ENCODE peak calls at places on chromosomes 12 and 14, in nine cellular contexts. One of them, this sample, is unnamed.

GRCh38 chr14:64755661-64756265 is 51.5 kb downstream of the PLEKHG3 start:
- DNase-seq in HCT116: no peak
- DNase-seq in ovary: no peak
- DNase-seq in fibroblast of pulmonary artery: peak
- DNase-seq in adrenal gland: no peak
- DNase-seq in lung: no peak
- DNase-seq in cardiac muscle cell: no peak
- DNase-seq in AG10803: peak
- DNase-seq in uterus: no peak
- DNase-seq in this sample: no peak

GRCh38 chr12:68446896-68447806 is 115.0 kb upstream of the MDM1 start:
- DNase-seq in HCT116: no peak
- DNase-seq in ovary: no peak
- DNase-seq in fibroblast of pulmonary artery: peak
- DNase-seq in adrenal gland: no peak
- DNase-seq in lung: no peak
- DNase-seq in cardiac muscle cell: peak
- DNase-seq in AG10803: peak
- DNase-seq in uterus: no peak
- DNase-seq in this sample: no peak

GRCh38 chr12:76029982-76030377 is 1.6 kb downstream of the PHLDA1 start:
- DNase-seq in HCT116: no peak
- DNase-seq in ovary: peak
- DNase-seq in fibroblast of pulmonary artery: peak
- DNase-seq in adrenal gland: peak
- DNase-seq in lung: no peak
- DNase-seq in cardiac muscle cell: peak
- DNase-seq in AG10803: peak
- DNase-seq in uterus: no peak
- DNase-seq in this sample: no peak

GRCh38 chr12:50058743-50059312 is 1.4 kb downstream of the ASIC1 start:
- DNase-seq in HCT116: no peak
- DNase-seq in ovary: no peak
- DNase-seq in fibroblast of pulmonary artery: no peak
- DNase-seq in adrenal gland: no peak
- DNase-seq in lung: no peak
- DNase-seq in cardiac muscle cell: no peak
- DNase-seq in AG10803: no peak
- DNase-seq in uterus: no peak
- DNase-seq in this sample: no peak

GRCh38 chr14:94897092-94897491 is 127.2 kb upstream of the GSC start:
- DNase-seq in HCT116: no peak
- DNase-seq in ovary: no peak
- DNase-seq in fibroblast of pulmonary artery: peak
- DNase-seq in adrenal gland: no peak
- DNase-seq in lung: no peak
- DNase-seq in cardiac muscle cell: no peak
- DNase-seq in AG10803: peak
- DNase-seq in uterus: no peak
- DNase-seq in this sample: peak

GRCh38 chr12:92466391-92467305 is 236.1 kb upstream of the PLEKHG7 start:
- DNase-seq in HCT116: no peak
- DNase-seq in ovary: no peak
- DNase-seq in fibroblast of pulmonary artery: no peak
- DNase-seq in adrenal gland: no peak
- DNase-seq in lung: no peak
- DNase-seq in cardiac muscle cell: peak
- DNase-seq in AG10803: no peak
- DNase-seq in uterus: no peak
- DNase-seq in this sample: peak

GRCh38 chr12:131222271-131223139 is 268.8 kb downstream of the ADGRD1 start:
- DNase-seq in HCT116: no peak
- DNase-seq in ovary: no peak
- DNase-seq in fibroblast of pulmonary artery: no peak
- DNase-seq in adrenal gland: no peak
- DNase-seq in lung: no peak
- DNase-seq in cardiac muscle cell: no peak
- DNase-seq in AG10803: no peak
- DNase-seq in uterus: no peak
- DNase-seq in this sample: peak

GRCh38 chr12:107610030-107610859 is 75.4 kb upstream of the PWP1 start:
- DNase-seq in HCT116: no peak
- DNase-seq in ovary: no peak
- DNase-seq in fibroblast of pulmonary artery: peak
- DNase-seq in adrenal gland: peak
- DNase-seq in lung: no peak
- DNase-seq in cardiac muscle cell: peak
- DNase-seq in AG10803: peak
- DNase-seq in uterus: no peak
- DNase-seq in this sample: peak

GRCh38 chr14:20624495-20625070 is 16.9 kb downstream of the OR6S1 start:
- DNase-seq in HCT116: no peak
- DNase-seq in ovary: peak
- DNase-seq in fibroblast of pulmonary artery: peak
- DNase-seq in adrenal gland: peak
- DNase-seq in lung: peak
- DNase-seq in cardiac muscle cell: peak
- DNase-seq in AG10803: peak
- DNase-seq in uterus: peak
- DNase-seq in this sample: no peak

GRCh38 chr14:104357689-104358527 is 219.5 kb downstream of the KIF26A start:
- DNase-seq in HCT116: no peak
- DNase-seq in ovary: peak
- DNase-seq in fibroblast of pulmonary artery: no peak
- DNase-seq in adrenal gland: peak
- DNase-seq in lung: no peak
- DNase-seq in cardiac muscle cell: no peak
- DNase-seq in AG10803: no peak
- DNase-seq in uterus: no peak
- DNase-seq in this sample: no peak

GRCh38 chr12:115313929-115314328 is 630.0 kb upstream of the TBX3 start:
- DNase-seq in HCT116: no peak
- DNase-seq in ovary: no peak
- DNase-seq in fibroblast of pulmonary artery: peak
- DNase-seq in adrenal gland: no peak
- DNase-seq in lung: no peak
- DNase-seq in cardiac muscle cell: no peak
- DNase-seq in AG10803: peak
- DNase-seq in uterus: no peak
- DNase-seq in this sample: peak

GRCh38 chr14:99118946-99119345 is 153.1 kb downstream of the BCL11B start:
- DNase-seq in HCT116: no peak
- DNase-seq in ovary: no peak
- DNase-seq in fibroblast of pulmonary artery: no peak
- DNase-seq in adrenal gland: no peak
- DNase-seq in lung: peak
- DNase-seq in cardiac muscle cell: no peak
- DNase-seq in AG10803: no peak
- DNase-seq in uterus: no peak
- DNase-seq in this sample: no peak

GRCh38 chr12:14756331-14757143 is 46.7 kb downstream of the WBP11 start:
- DNase-seq in HCT116: no peak
- DNase-seq in ovary: no peak
- DNase-seq in fibroblast of pulmonary artery: peak
- DNase-seq in adrenal gland: peak
- DNase-seq in lung: no peak
- DNase-seq in cardiac muscle cell: peak
- DNase-seq in AG10803: no peak
- DNase-seq in uterus: no peak
- DNase-seq in this sample: no peak

GRCh38 chr14:61127099-61127498 is 146.1 kb downstream of the SLC38A6 start:
- DNase-seq in HCT116: no peak
- DNase-seq in ovary: no peak
- DNase-seq in fibroblast of pulmonary artery: no peak
- DNase-seq in adrenal gland: no peak
- DNase-seq in lung: no peak
- DNase-seq in cardiac muscle cell: no peak
- DNase-seq in AG10803: no peak
- DNase-seq in uterus: no peak
- DNase-seq in this sample: no peak

GRCh38 chr12:75889214-75889613 is 142.4 kb downstream of the PHLDA1 start:
- DNase-seq in HCT116: no peak
- DNase-seq in ovary: no peak
- DNase-seq in fibroblast of pulmonary artery: no peak
- DNase-seq in adrenal gland: peak
- DNase-seq in lung: no peak
- DNase-seq in cardiac muscle cell: no peak
- DNase-seq in AG10803: no peak
- DNase-seq in uterus: no peak
- DNase-seq in this sample: no peak

GRCh38 chr12:131872154-131873046 is 22.0 kb upstream of the ULK1 start:
- DNase-seq in HCT116: peak
- DNase-seq in ovary: no peak
- DNase-seq in fibroblast of pulmonary artery: peak
- DNase-seq in adrenal gland: peak
- DNase-seq in lung: no peak
- DNase-seq in cardiac muscle cell: no peak
- DNase-seq in AG10803: peak
- DNase-seq in uterus: no peak
- DNase-seq in this sample: no peak

GRCh38 chr14:89684139-89684538 is 267.1 kb upstream of the FOXN3 start:
- DNase-seq in HCT116: no peak
- DNase-seq in ovary: no peak
- DNase-seq in fibroblast of pulmonary artery: no peak
- DNase-seq in adrenal gland: no peak
- DNase-seq in lung: no peak
- DNase-seq in cardiac muscle cell: no peak
- DNase-seq in AG10803: no peak
- DNase-seq in uterus: no peak
- DNase-seq in this sample: no peak

GRCh38 chr14:61466249-61466904 is 145.0 kb downstream of the PRKCH start:
- DNase-seq in HCT116: no peak
- DNase-seq in ovary: peak
- DNase-seq in fibroblast of pulmonary artery: peak
- DNase-seq in adrenal gland: peak
- DNase-seq in lung: peak
- DNase-seq in cardiac muscle cell: peak
- DNase-seq in AG10803: peak
- DNase-seq in uterus: peak
- DNase-seq in this sample: peak

GRCh38 chr12:9750276-9751203 is 10.2 kb downstream of the CD69 start:
- DNase-seq in HCT116: peak
- DNase-seq in ovary: peak
- DNase-seq in fibroblast of pulmonary artery: peak
- DNase-seq in adrenal gland: peak
- DNase-seq in lung: peak
- DNase-seq in cardiac muscle cell: peak
- DNase-seq in AG10803: peak
- DNase-seq in uterus: peak
- DNase-seq in this sample: peak
- H3K4me3 ChIP-seq in HCT116: no peak
- H3K4me3 ChIP-seq in ovary: no peak
- H3K4me3 ChIP-seq in fibroblast of pulmonary artery: peak
- H3K4me3 ChIP-seq in adrenal gland: no peak
- H3K4me3 ChIP-seq in lung: no peak
- H3K4me3 ChIP-seq in cardiac muscle cell: no peak
- H3K4me3 ChIP-seq in AG10803: no peak
- H3K4me3 ChIP-seq in uterus: no peak
- H3K4me3 ChIP-seq in this sample: no peak

GRCh38 chr14:45201908-45202307 is 51.1 kb downstream of the MIS18BP1 start:
- DNase-seq in HCT116: no peak
- DNase-seq in ovary: no peak
- DNase-seq in fibroblast of pulmonary artery: peak
- DNase-seq in adrenal gland: no peak
- DNase-seq in lung: no peak
- DNase-seq in cardiac muscle cell: peak
- DNase-seq in AG10803: peak
- DNase-seq in uterus: no peak
- DNase-seq in this sample: no peak
- TF ChIP-seq CTCF in HCT116: no peak
- TF ChIP-seq CTCF in ovary: no peak
- TF ChIP-seq CTCF in fibroblast of pulmonary artery: peak
- TF ChIP-seq CTCF in adrenal gland: no peak
- TF ChIP-seq CTCF in lung: no peak
- TF ChIP-seq CTCF in cardiac muscle cell: no peak
- TF ChIP-seq CTCF in AG10803: peak
- TF ChIP-seq CTCF in uterus: no peak
- TF ChIP-seq CTCF in this sample: peak

GRCh38 chr12:57888407-57889157 is 42.1 kb upstream of the CTDSP2 start:
- DNase-seq in HCT116: no peak
- DNase-seq in ovary: peak
- DNase-seq in fibroblast of pulmonary artery: peak
- DNase-seq in adrenal gland: peak
- DNase-seq in lung: peak
- DNase-seq in cardiac muscle cell: no peak
- DNase-seq in AG10803: peak
- DNase-seq in uterus: peak
- DNase-seq in this sample: no peak
- H3K4me3 ChIP-seq in HCT116: no peak
- H3K4me3 ChIP-seq in ovary: no peak
- H3K4me3 ChIP-seq in fibroblast of pulmonary artery: peak
- H3K4me3 ChIP-seq in adrenal gland: no peak
- H3K4me3 ChIP-seq in lung: no peak
- H3K4me3 ChIP-seq in cardiac muscle cell: no peak
- H3K4me3 ChIP-seq in AG10803: peak
- H3K4me3 ChIP-seq in uterus: no peak
- H3K4me3 ChIP-seq in this sample: no peak

GRCh38 chr12:111412830-111413441 is 7.2 kb downstream of the SH2B3 start:
- DNase-seq in HCT116: no peak
- DNase-seq in ovary: no peak
- DNase-seq in fibroblast of pulmonary artery: peak
- DNase-seq in adrenal gland: no peak
- DNase-seq in lung: no peak
- DNase-seq in cardiac muscle cell: no peak
- DNase-seq in AG10803: no peak
- DNase-seq in uterus: no peak
- DNase-seq in this sample: no peak

GRCh38 chr12:111417290-111417689 is 11.6 kb downstream of the SH2B3 start:
- DNase-seq in HCT116: no peak
- DNase-seq in ovary: no peak
- DNase-seq in fibroblast of pulmonary artery: no peak
- DNase-seq in adrenal gland: no peak
- DNase-seq in lung: no peak
- DNase-seq in cardiac muscle cell: no peak
- DNase-seq in AG10803: no peak
- DNase-seq in uterus: no peak
- DNase-seq in this sample: no peak

GRCh38 chr12:111412007-111412829 is 6.5 kb downstream of the SH2B3 start:
- DNase-seq in HCT116: no peak
- DNase-seq in ovary: no peak
- DNase-seq in fibroblast of pulmonary artery: no peak
- DNase-seq in adrenal gland: no peak
- DNase-seq in lung: no peak
- DNase-seq in cardiac muscle cell: peak
- DNase-seq in AG10803: no peak
- DNase-seq in uterus: no peak
- DNase-seq in this sample: no peak

GRCh38 chr12:111413442-111414086 is 7.8 kb downstream of the SH2B3 start:
- DNase-seq in HCT116: no peak
- DNase-seq in ovary: no peak
- DNase-seq in fibroblast of pulmonary artery: peak
- DNase-seq in adrenal gland: peak
- DNase-seq in lung: no peak
- DNase-seq in cardiac muscle cell: no peak
- DNase-seq in AG10803: peak
- DNase-seq in uterus: no peak
- DNase-seq in this sample: no peak

GRCh38 chr12:111414711-111415252 is 9.1 kb downstream of the SH2B3 start:
- DNase-seq in HCT116: no peak
- DNase-seq in ovary: no peak
- DNase-seq in fibroblast of pulmonary artery: no peak
- DNase-seq in adrenal gland: no peak
- DNase-seq in lung: no peak
- DNase-seq in cardiac muscle cell: no peak
- DNase-seq in AG10803: no peak
- DNase-seq in uterus: no peak
- DNase-seq in this sample: no peak
- TF ChIP-seq CTCF in HCT116: no peak
- TF ChIP-seq CTCF in ovary: no peak
- TF ChIP-seq CTCF in fibroblast of pulmonary artery: no peak
- TF ChIP-seq CTCF in adrenal gland: no peak
- TF ChIP-seq CTCF in lung: no peak
- TF ChIP-seq CTCF in cardiac muscle cell: no peak
- TF ChIP-seq CTCF in AG10803: no peak
- TF ChIP-seq CTCF in uterus: no peak
- TF ChIP-seq CTCF in this sample: no peak